ENCODE peak calls at places on chromosome 21, in four cellular contexts. I is hepatocyte, S is cardiac muscle cell, Y is stomach. P is an unnamed sample. For H3K4me1, the result is how much of the 10 kb centered on the place peaks cover.

GRCh38 chr21:46056450-46056903 is 41.4 kb upstream of the COL6A2 start:
- DNase-seq in I (peak), Y (peak), S (peak), P (peak)

GRCh38 chr21:26124421-26124833 is 46.1 kb downstream of the APP start:
- DNase-seq in I (peak), Y (no peak), S (peak), P (no peak)

GRCh38 chr21:40404319-40404906 is 442.5 kb downstream of the DSCAM start:
- DNase-seq in Y (no peak), S (no peak), I (peak), P (peak)

GRCh38 chr21:24955275-24955961 is 651.9 kb downstream of the MRPL39 start:
- DNase-seq in Y (no peak), S (no peak), I (no peak), P (no peak)

GRCh38 chr21:38089763-38090046 is 167.1 kb upstream of the KCNJ15 start:
- DNase-seq in Y (no peak), S (no peak), I (no peak), P (no peak)

GRCh38 chr21:35933466-35933865 is 126.9 kb downstream of the SETD4 start:
- DNase-seq in S (no peak), Y (no peak), I (peak), P (peak)

GRCh38 chr21:17088500-17088899 is 424.3 kb upstream of the CXADR start:
- DNase-seq in S (no peak), I (no peak), Y (no peak), P (no peak)

GRCh38 chr21:45584786-45585185 is 42.5 kb upstream of the SLC19A1 start:
- DNase-seq in Y (peak), I (no peak), S (no peak), P (no peak)

GRCh38 chr21:46594276-46594675 is 10.6 kb downstream of the S100B start:
- DNase-seq in Y (no peak), I (no peak), S (no peak), P (no peak)

GRCh38 chr21:37276377-37276776 is 9.2 kb upstream of the VPS26C start:
- DNase-seq in Y (no peak), I (no peak), S (no peak), P (no peak)

GRCh38 chr21:38839683-38840286 is 34.1 kb downstream of the ETS2 start:
- DNase-seq in Y (no peak), S (no peak), I (no peak), P (no peak)

GRCh38 chr21:34984356-34984755 is 64.7 kb downstream of the RUNX1 start:
- DNase-seq in I (no peak), S (no peak), Y (no peak), P (no peak)

GRCh38 chr21:39763282-39763970 is 18.4 kb downstream of the IGSF5 start:
- DNase-seq in S (no peak), I (no peak), Y (no peak), P (no peak)

GRCh38 chr21:15063821-15064575 is 802 bp downstream of the NRIP1 start:
- DNase-seq in I (peak), S (peak), Y (peak), P (peak)

GRCh38 chr21:34205811-34206635 is 132.6 kb downstream of the MRPS6 start:
- DNase-seq in I (no peak), Y (no peak), S (no peak), P (no peak)

GRCh38 chr21:33801424-33802405 is 113.9 kb downstream of the ATP5PO start:
- DNase-seq in I (peak), Y (peak), S (peak), P (no peak)

GRCh38 chr21:40658237-40658636 is 188.7 kb downstream of the DSCAM start:
- DNase-seq in I (peak), S (no peak), Y (no peak), P (no peak)

GRCh38 chr21:37642493-37642892 is 273.8 kb downstream of the KCNJ6 start:
- DNase-seq in I (peak), Y (no peak), S (peak), P (no peak)

DNA sequence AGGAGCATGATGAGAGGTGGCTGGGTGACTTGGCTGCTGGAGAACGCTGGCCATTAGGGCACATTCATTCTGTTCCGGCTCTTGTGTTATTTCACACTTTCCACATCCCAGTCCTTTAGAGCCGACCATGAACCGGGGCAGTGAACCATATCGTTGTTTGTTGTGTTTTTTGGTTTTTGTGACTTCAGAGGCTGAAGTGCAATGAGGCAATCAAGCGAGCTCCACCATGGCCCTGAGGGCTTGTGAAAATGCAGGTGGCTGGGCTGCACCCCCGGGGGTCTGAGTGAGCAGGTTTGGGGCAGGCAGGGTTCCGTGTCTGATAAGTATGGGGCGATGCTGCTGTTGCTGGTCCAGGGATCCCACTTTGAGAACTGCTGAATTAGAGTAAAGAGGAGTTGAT is 23.7 kb downstream of the ABCG1 start:
- DNase-seq in Y (no peak), I (no peak), S (no peak), P (no peak)
- H3K4me1 ChIP-seq in Y (under half), I (under half), S (under half), P (under half)

DNA sequence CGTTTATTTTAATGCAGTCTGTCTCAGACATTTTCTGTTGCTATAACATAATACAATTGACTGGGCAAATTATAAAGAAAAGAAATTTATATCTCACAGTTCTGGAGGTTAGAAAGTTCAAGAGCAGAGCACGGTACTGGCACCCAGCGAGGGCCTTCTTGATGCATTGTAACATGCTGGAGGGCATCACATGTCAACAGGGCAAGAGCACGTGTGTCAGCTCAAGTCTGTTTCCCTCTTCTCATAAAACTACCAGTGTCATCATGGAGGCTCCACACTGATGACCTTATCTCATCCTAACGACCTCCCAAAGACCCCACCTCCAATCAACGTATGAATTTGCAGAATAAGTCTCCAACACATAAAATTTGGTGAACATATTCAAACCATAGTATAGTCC is 90.6 kb upstream of the GRIK1 start:
- DNase-seq in Y (no peak), S (no peak), I (no peak), P (no peak)
- TF ChIP-seq CTCF in Y (no peak), S (no peak), I (no peak), P (no peak)

DNA sequence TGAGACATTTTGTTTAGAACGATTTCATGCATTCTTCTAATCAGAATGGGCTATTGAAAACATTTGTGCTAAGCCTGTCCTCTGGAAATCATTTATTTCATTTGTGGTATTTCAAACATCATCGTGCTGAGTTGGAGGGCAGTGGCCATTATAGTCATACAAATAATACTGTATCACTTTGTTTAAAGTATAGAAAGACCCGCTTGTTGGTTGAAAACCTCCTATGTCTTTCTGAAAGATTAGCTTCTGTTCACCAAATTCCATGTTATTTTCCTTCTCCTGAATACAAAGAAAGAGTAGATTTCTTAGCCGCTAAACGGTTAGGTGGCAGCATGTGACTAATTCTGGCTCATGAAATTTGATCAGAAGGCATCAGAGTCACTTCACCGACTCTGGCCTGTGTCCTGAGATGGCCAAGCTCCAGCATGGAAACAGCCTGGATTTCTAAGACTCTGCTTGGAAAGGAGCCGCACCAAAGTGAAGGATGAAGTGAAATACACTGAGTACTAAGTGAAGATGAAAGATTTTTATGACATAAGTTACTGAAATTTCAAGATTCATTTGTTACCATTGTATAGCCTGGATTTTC is 355.1 kb downstream of the USP25 start:
- DNase-seq in S (no peak), Y (no peak), I (no peak), P (no peak)
- H3K4me3 ChIP-seq in S (no peak), Y (no peak), I (no peak), P (no peak)

GRCh38 chr21:44332383-44332782 is 6.8 kb downstream of the CFAP410 start:
- DNase-seq in S (no peak), Y (no peak), I (no peak), P (no peak)

GRCh38 chr21:44334637-44335030 is 4.6 kb downstream of the CFAP410 start:
- DNase-seq in Y (no peak), I (no peak), S (no peak), P (no peak)

GRCh38 chr21:44331650-44332306 is 7.4 kb downstream of the CFAP410 start:
- DNase-seq in I (no peak), S (no peak), Y (no peak), P (no peak)

GRCh38 chr21:44333701-44334636 is 5.2 kb downstream of the CFAP410 start:
- DNase-seq in Y (no peak), S (no peak), I (no peak), P (no peak)

DNA sequence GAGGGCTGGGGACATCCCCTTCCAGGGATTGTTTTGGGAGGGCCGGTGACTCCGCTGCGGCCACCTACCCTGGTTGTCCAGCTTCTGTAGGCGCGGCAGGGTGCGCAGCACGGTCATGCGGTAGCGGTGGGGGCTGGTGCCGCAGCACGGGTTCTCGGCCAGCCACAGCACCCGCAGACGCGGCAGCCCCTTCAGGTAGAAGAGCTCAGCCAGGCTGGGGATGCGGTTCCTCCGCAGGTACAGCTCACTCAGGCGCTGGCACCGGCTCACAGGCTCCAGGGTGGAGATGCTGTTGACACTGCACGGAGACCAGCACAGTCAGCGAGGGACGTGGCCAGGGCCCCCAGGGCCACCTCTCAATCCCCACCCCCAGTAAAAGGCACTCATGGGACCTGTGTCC is 6.2 kb downstream of the CFAP410 start:
- DNase-seq in I (no peak), S (no peak), Y (no peak), P (no peak)
- H3K4me1 ChIP-seq in I (under half), S (under half), Y (under half), P (under half)

P was measured in lung.